ENCODE peak calls at places on chromosomes 7 and 10, in four cellular contexts. X is left ventricle myocardium inferior; Y is HCT116; Q is naive thymus-derived CD4-positive, alpha-beta T cell. B is an unnamed sample. For H3K36me3, the result is how much of the 10 kb centered on the place peaks cover.

GRCh38 chr7:79272066-79272669 is 181.3 kb downstream of the MAGI2 start:
- DNase-seq in Y (peak), X (no peak), Q (no peak), B (no peak)

GRCh38 chr7:49855281-49855980 is 82.0 kb downstream of the VWC2 start:
- DNase-seq in Q (no peak), X (no peak), Y (no peak), B (no peak)

GRCh38 chr7:96701258-96701657 is 8.4 kb downstream of the SEM1 start:
- DNase-seq in Y (no peak), Q (no peak), X (no peak), B (no peak)

GRCh38 chr10:58704226-58705200 is 191.8 kb downstream of the BICC1 start:
- DNase-seq in X (no peak), Q (no peak), Y (no peak), B (no peak)

GRCh38 chr10:95758351-95759025 is 2.5 kb downstream of the ENTPD1 start:
- DNase-seq in X (no peak), Q (no peak), Y (no peak), B (no peak)

GRCh38 chr7:18534481-18534880 is 38.9 kb downstream of the HDAC9 start:
- DNase-seq in X (no peak), Y (no peak), Q (no peak), B (no peak)

GRCh38 chr10:61804414-61804813 is 97.1 kb upstream of the ARID5B start:
- DNase-seq in Q (no peak), X (no peak), Y (no peak), B (no peak)

GRCh38 chr10:93254180-93254847 is 180.6 kb downstream of the CYP26A1 start:
- DNase-seq in Q (no peak), Y (no peak), X (no peak), B (no peak)

GRCh38 chr10:69512901-69513300 is 60.3 kb downstream of the NEUROG3 start:
- DNase-seq in Y (no peak), X (no peak), Q (no peak), B (no peak)

GRCh38 chr7:74023037-74023436 is 4.9 kb upstream of the ELN start:
- DNase-seq in X (peak), Q (no peak), Y (no peak), B (peak)

GRCh38 chr7:157176771-157177170 is 38.0 kb downstream of the UBE3C start:
- DNase-seq in Q (no peak), Y (no peak), X (no peak), B (no peak)
- H3K36me3 ChIP-seq in Q (half or more), Y (under half), X (half or more), B (under half)

GRCh38 chr10:73581912-73582311 is 9.2 kb downstream of the USP54 start:
- DNase-seq in Q (no peak), X (no peak), Y (no peak), B (no peak)
- H3K27ac ChIP-seq in Q (no peak), X (no peak), Y (no peak), B (peak)

GRCh38 chr10:80264081-80265056 is 25.1 kb downstream of the MAT1A start:
- DNase-seq in X (no peak), Y (no peak), Q (no peak), B (no peak)

GRCh38 chr10:80260295-80261243 is 28.9 kb downstream of the MAT1A start:
- DNase-seq in Q (peak), Y (no peak), X (no peak), B (no peak)

GRCh38 chr10:80261316-80262030 is 28.0 kb downstream of the MAT1A start:
- DNase-seq in Q (no peak), X (no peak), Y (no peak), B (no peak)

DNA sequence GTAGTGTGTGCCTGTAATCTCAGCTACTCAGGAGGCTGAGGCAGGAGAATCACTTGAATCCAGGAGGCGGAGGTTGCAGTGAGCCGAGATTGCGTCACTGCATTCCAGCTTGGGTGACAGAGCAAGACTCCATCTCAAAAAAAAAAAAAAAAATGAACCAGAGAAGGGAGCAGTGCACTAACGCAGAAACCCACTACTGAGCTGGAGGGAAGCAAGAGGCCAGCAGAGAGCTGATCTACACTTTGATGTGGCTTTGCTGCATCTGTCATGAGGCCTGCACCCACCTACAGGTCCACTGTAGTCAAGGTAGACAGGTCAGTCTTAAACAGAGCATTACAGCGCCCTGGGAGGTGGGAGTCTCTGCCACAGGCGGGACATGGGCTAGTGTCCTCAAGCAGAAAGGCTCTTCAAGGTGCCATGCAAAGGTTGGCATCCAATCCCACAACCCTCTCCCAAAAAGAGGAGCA is 30.0 kb downstream of the MAT1A start:
- DNase-seq in X (no peak), Q (no peak), Y (no peak), B (no peak)
- H3K36me3 ChIP-seq in X (under half), Q (under half), Y (under half), B (under half)

GRCh38 chr10:78401882-78402367 is 368.3 kb downstream of the RPS24 start:
- DNase-seq in X (peak), Y (no peak), Q (no peak), B (no peak)
- H3K27ac ChIP-seq in X (peak), Y (no peak), Q (no peak), B (no peak)

GRCh38 chr7:75986147-75986781 is 8.1 kb downstream of the TMEM120A start:
- DNase-seq in Y (no peak), X (no peak), Q (no peak), B (no peak)

GRCh38 chr7:75985518-75986146 is 8.8 kb downstream of the TMEM120A start:
- DNase-seq in Q (no peak), X (no peak), Y (no peak), B (peak)

GRCh38 chr7:75984130-75985008 is 10.0 kb downstream of the TMEM120A start:
- DNase-seq in Q (no peak), X (no peak), Y (no peak), B (peak)

GRCh38 chr7:75983471-75984129 is 10.8 kb downstream of the TMEM120A start:
- DNase-seq in X (no peak), Y (no peak), Q (no peak), B (peak)

GRCh38 chr7:75985009-75985517 is 9.3 kb downstream of the TMEM120A start:
- DNase-seq in X (no peak), Q (no peak), Y (no peak), B (no peak)
- H3K36me3 ChIP-seq in X (half or more), Q (half or more), Y (under half), B (half or more)

DNA sequence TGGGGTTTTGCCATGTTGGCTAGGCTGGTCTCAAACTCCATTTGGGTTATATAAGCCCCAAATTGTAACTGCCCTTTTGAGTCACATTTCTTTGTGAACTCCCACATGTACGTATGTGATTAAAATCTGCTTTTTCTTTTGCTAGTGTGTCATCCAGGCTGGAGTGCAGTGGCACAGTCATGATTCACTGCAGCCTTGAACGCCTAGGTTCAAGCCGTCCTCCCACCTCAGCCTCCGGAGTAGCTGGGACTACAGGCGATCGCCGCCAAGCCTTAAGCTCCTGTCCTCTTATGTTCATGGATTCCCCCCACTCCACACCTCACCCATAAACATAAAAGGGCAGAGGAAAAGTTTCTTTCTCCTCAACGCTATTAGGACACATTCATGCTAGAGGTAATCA is 4.4 kb upstream of the SMC3 start:
- DNase-seq in X (no peak), Y (no peak), Q (no peak), B (no peak)
- H3K27ac ChIP-seq in X (no peak), Y (no peak), Q (no peak), B (no peak)